ENCODE peak calls at places on chromosomes 13 and 19, in four cellular contexts. M is HL-60, V is K562, J is GM12878. F is an unnamed sample.

GRCh38 chr19:30069535-30070197 is 127.6 kb downstream of the URI1 start:
- DNase-seq in M (no peak), V (no peak), J (no peak), F (no peak)

GRCh38 chr13:40145139-40145538 is 489.7 kb downstream of the COG6 start:
- DNase-seq in M (no peak), V (no peak), J (no peak), F (no peak)

GRCh38 chr13:20231839-20232555 is at the start of gene GJB6:
- DNase-seq in M (no peak), V (no peak), J (no peak), F (peak; percentile 66)

GRCh38 chr13:47794963-47795362 is 206.1 kb downstream of the SUCLA2 start:
- DNase-seq in M (peak; percentile 31), V (peak; percentile 2), J (no peak), F (no peak)

GRCh38 chr19:54606891-54607781 is 13.7 kb downstream of the LILRA1 start:
- DNase-seq in M (no peak), V (no peak), J (peak; percentile 66), F (no peak)

GRCh38 chr19:18612051-18612771 is 459 bp upstream of the TMEM59L start:
- DNase-seq in M (no peak), V (no peak), J (no peak), F (no peak)

GRCh38 chr13:44259045-44260042 is 114.3 kb upstream of the SERP2 start:
- DNase-seq in M (peak; percentile 95), V (peak; percentile 70), J (peak; percentile 47), F (peak; percentile 28)

GRCh38 chr19:294819-295686 is 3.9 kb upstream of the PLPP2 start:
- DNase-seq in M (no peak), V (peak; percentile 67), J (no peak), F (peak; percentile 80)

GRCh38 chr19:32339988-32340874 is 5.2 kb upstream of the ZNF507 start:
- DNase-seq in M (peak; percentile 35), V (peak; percentile 65), J (no peak), F (peak; percentile 33)

GRCh38 chr13:62598708-62599107 is 1183.1 kb upstream of the PCDH20 start:
- DNase-seq in M (no peak), V (no peak), J (no peak), F (no peak)

GRCh38 chr13:42821437-42821836 is 40.1 kb downstream of the FAM216B start:
- DNase-seq in M (no peak), V (no peak), J (no peak), F (no peak)

GRCh38 chr13:39034085-39034484 is 3.8 kb downstream of the PROSER1 start:
- DNase-seq in M (no peak), V (peak; percentile 18), J (no peak), F (no peak)

GRCh38 chr19:17530586-17530985 is 19.1 kb downstream of the PGLS start:
- DNase-seq in M (no peak), V (no peak), J (no peak), F (no peak)

GRCh38 chr13:43072394-43072793 is 49.0 kb downstream of the DNAJC15 start:
- DNase-seq in M (no peak), V (no peak), J (no peak), F (no peak)

GRCh38 chr13:62997038-62997619 is 1581.5 kb upstream of the PCDH20 start:
- DNase-seq in M (no peak), V (no peak), J (no peak), F (no peak)

GRCh38 chr19:14437578-14438140 is 4.6 kb downstream of the PKN1 start:
- DNase-seq in M (no peak), V (no peak), J (no peak), F (no peak)

GRCh38 chr13:94761407-94761806 is 49.1 kb upstream of the SOX21 start:
- DNase-seq in M (no peak), V (no peak), J (no peak), F (no peak)

GRCh38 chr13:40769970-40770369 is 1.0 kb downstream of the MRPS31 start:
- DNase-seq in M (no peak), V (no peak), J (no peak), F (no peak)

GRCh38 chr13:76764429-76764828 is 121.8 kb downstream of the KCTD12 start:
- DNase-seq in M (peak; percentile 38), V (no peak), J (no peak), F (no peak)

GRCh38 chr13:48542581-48543341 is 9.9 kb upstream of the RCBTB2 start:
- DNase-seq in M (no peak), V (no peak), J (no peak), F (no peak)

GRCh38 chr19:3668331-3669133 is 31.7 kb downstream of the PIP5K1C start:
- DNase-seq in M (no peak), V (peak; percentile 31), J (no peak), F (no peak)

GRCh38 chr13:71864094-71864980 is 2.7 kb downstream of the DACH1 start:
- DNase-seq in M (peak; percentile 95), V (peak; percentile 41), J (no peak), F (no peak)

GRCh38 chr13:74528751-74529513 is 394.7 kb upstream of the KLF12 start:
- DNase-seq in M (no peak), V (no peak), J (no peak), F (no peak)
- TF ChIP-seq SPI1 in M (no peak), V (no peak), J (no peak), F (no peak)

GRCh38 chr19:42352216-42352892 is 26.9 kb downstream of the MEGF8 start:
- DNase-seq in M (no peak), V (peak; percentile 36), J (no peak), F (peak; percentile 58)
- TF ChIP-seq SPI1 in M (no peak), V (no peak), J (no peak), F (no peak)

DNA sequence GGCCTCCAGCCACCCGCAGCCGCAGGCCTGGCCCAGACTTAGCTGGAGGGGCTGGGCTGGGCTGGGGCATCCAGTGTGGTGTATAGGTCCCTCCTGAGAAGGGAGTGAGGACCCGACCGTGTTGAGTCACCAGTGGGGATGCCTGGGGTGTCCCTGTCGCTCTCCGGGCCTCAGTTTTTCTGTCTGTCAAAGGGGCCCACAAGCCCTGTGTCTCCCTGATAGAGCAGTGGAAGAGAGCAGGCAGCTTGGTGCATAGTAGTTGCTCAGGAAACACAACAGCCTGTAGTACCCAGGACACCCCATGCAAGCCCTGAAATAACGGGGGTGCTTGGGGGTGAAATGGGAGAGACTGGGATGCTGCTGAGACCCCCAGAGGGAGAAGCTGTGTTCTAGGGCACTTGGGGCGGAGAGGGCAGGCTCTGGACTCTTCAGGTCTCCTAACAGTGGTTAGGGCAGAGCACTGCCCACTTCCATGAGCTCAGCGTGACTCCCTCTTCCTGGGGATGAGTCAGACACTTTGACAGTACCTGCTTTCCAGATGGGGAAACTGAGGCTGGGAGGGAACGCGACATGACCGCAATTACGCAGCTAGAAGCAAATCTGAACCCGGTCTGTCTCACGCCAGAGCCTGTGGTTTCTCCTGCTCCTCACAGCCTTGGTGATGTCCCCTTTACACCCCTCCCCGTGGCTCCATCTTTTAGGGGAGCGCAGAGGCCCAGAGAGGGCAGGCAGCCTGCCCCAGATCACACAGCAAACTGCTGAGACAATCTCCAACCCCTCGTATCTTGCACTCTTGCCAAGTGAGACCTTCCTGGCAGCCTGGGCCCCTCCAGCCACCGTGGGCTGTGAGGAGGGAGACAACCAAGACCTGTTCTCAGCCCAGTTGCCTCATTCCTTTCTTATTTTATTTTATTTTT is 692 bp downstream of the SULT2B1 start:
- DNase-seq in M (no peak), V (no peak), J (no peak), F (no peak)
- TF ChIP-seq SPI1 in M (no peak), V (no peak), J (no peak), F (no peak)

DNA sequence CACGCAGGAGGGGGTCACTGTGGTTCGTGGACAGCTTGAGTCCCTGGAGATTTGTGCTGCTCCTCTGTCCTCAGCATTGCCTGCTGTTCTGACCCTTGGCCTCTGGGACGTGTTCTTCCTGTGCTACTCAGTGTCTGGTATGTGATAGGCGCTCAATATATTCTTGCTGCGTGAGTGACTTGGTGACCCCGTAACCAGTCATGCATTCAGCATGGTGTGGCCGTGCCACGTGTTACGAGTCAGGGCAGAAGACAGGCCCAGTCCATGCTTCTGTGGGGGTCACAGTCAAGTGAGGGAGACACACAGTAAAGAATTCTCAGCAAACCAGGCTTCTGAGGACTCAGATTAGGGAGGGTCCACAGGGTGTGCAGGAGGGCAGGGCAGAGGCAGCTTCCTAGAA is 7.8 kb downstream of the PPP1R37 start:
- DNase-seq in M (no peak), V (no peak), J (no peak), F (no peak)
- TF ChIP-seq SPI1 in M (no peak), V (no peak), J (no peak), F (no peak)

GRCh38 chr19:10246511-10246910 is 5.5 kb upstream of the MRPL4 start:
- DNase-seq in M (no peak), V (no peak), J (no peak), F (no peak)

GRCh38 chr19:10237702-10238101 is 6.6 kb upstream of the S1PR2 start:
- DNase-seq in M (no peak), V (no peak), J (no peak), F (no peak)

GRCh38 chr19:10238172-10238783 is 7.1 kb upstream of the S1PR2 start:
- DNase-seq in M (peak; percentile 30), V (no peak), J (no peak), F (no peak)

GRCh38 chr19:10243606-10244005 is 8.4 kb upstream of the MRPL4 start:
- DNase-seq in M (no peak), V (no peak), J (no peak), F (no peak)
- TF ChIP-seq SPI1 in M (no peak), V (no peak), J (no peak), F (no peak)

DNA sequence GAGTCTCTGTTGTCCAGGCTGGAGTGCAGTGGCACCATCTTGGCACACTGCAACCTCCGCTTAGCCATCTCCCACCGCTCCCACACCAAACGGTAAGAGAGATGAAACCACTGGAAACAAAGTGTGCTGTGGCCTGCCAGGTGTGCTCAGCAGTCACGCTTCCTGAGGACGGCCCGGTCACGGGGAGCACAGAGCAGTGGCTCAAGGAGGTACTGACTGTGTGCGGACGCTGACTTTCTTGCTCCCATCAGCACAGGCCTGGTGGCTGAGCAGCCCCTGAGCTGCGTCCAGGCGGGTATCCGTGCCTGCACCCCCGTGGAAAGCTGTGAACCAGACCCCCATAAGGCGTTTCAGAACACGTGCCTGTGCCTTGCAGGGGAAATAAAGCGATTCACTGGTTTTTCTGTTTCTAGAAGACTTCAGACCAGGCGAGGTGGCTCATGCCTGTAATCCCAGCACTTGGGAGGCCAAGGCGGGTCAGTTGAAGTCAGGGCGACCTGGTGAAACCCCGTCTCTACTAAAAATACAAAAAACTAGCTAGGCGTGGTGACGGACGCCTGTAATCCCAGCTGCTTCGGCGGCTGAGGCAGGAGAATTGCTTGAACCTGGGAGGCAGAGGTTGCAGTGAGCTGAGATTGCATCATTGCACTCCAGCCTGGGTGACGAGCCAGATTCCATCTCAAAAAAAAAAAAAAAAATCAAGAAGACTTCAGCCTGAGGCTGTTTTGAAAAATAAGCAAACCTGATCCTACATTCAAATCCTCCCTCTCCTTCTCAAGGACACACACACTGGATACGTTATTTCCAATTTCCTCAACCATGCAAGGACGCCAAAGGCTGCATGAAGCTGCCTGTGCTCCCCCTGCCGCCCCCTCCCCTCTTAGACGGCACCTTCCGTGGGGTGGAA is 25.5 kb downstream of the ADPRHL1 start:
- DNase-seq in M (no peak), V (no peak), J (no peak), F (no peak)
- TF ChIP-seq SPI1 in M (no peak), V (no peak), J (no peak), F (no peak)

GRCh38 chr19:43555185-43555770 is 20.0 kb downstream of the XRCC1 start:
- DNase-seq in M (peak; percentile 85), V (peak; percentile 83), J (no peak), F (peak; percentile 70)
- TF ChIP-seq SPI1 in M (peak; percentile 4), V (no peak), J (no peak), F (peak; percentile 10)